ENCODE peak calls at places on chromosome 6, in six cellular contexts. X is kidney tubule cell; M is skeletal muscle cell; R is activated CD8-positive, alpha-beta memory T cell treated with anti-CD3 and anti-CD28 coated beads, Interleukin-2, amount 50 U/mL, for 4 hours; Y is left ventricle myocardium inferior; L is activated naive CD8-positive, alpha-beta T cell treated with anti-CD3 and anti-CD28 coated beads, Interleukin-2, amount 50 U/mL, for 24 hours. Z is an unnamed sample.

GRCh38 chr6:129852257-129852858 is 8.8 kb downstream of the TMEM244 start:
- DNase-seq in Y (no peak), X (peak), L (no peak), M (no peak), R (no peak), Z (no peak)

GRCh38 chr6:33589723-33590530 is 9.9 kb upstream of the BAK1 start:
- DNase-seq in M (peak), Y (no peak), L (peak), R (peak), X (peak), Z (peak)

GRCh38 chr6:26439552-26440125 is 665 bp upstream of the BTN3A3 start:
- DNase-seq in L (no peak), X (no peak), M (no peak), R (no peak), Y (no peak), Z (no peak)

GRCh38 chr6:134851548-134851947 is 98.4 kb downstream of the ALDH8A1 start:
- DNase-seq in Y (no peak), X (no peak), M (no peak), R (no peak), L (no peak), Z (no peak)

GRCh38 chr6:7821426-7821825 is 89.2 kb downstream of the TXNDC5 start:
- DNase-seq in X (no peak), L (no peak), R (no peak), M (no peak), Y (no peak), Z (no peak)

GRCh38 chr6:115360602-115361325 is 699.9 kb downstream of the FRK start:
- DNase-seq in Y (no peak), X (no peak), M (no peak), L (no peak), R (no peak), Z (no peak)

GRCh38 chr6:108896111-108896661 is 48.0 kb downstream of the ARMC2 start:
- DNase-seq in L (no peak), R (no peak), X (peak), Y (no peak), M (peak), Z (peak)

GRCh38 chr6:7697820-7698623 is 27.9 kb upstream of the BMP6 start:
- DNase-seq in X (peak), M (peak), Y (no peak), L (peak), R (no peak), Z (peak)

GRCh38 chr6:28659250-28659566 is 133.5 kb downstream of the GPX5 start:
- DNase-seq in L (no peak), R (no peak), Y (no peak), X (no peak), M (no peak), Z (no peak)

GRCh38 chr6:154512214-154512613 is 1.7 kb upstream of the CNKSR3 start:
- DNase-seq in L (no peak), X (no peak), R (no peak), Y (no peak), M (no peak), Z (no peak)

GRCh38 chr6:45423111-45423900 is 45.6 kb upstream of the SUPT3H start:
- DNase-seq in M (no peak), X (peak), Y (peak), R (peak), L (peak), Z (no peak)

GRCh38 chr6:44000164-44000842 is 126.9 kb downstream of the MRPL14 start:
- DNase-seq in R (no peak), M (no peak), Y (no peak), X (peak), L (peak), Z (no peak)

GRCh38 chr6:29926795-29927427 is 15.4 kb upstream of the HLA-A start:
- DNase-seq in X (peak), R (peak), L (peak), Y (peak), M (no peak), Z (peak)

GRCh38 chr6:163992701-163993100 is 578.2 kb downstream of the QKI start:
- DNase-seq in Y (no peak), M (no peak), R (no peak), X (peak), L (no peak), Z (no peak)

GRCh38 chr6:41367700-41368099 is 32.3 kb downstream of the NCR2 start:
- DNase-seq in Y (peak), R (no peak), M (peak), L (peak), X (peak), Z (peak)

GRCh38 chr6:17907467-17908229 is 79.8 kb downstream of the KIF13A start:
- DNase-seq in L (no peak), M (peak), R (no peak), Y (peak), X (peak), Z (peak)

GRCh38 chr6:140441256-140441655 is 1066.8 kb upstream of the CITED2 start:
- DNase-seq in M (no peak), X (peak), L (no peak), Y (peak), R (no peak), Z (no peak)

GRCh38 chr6:79421001-79421411 is 116.2 kb downstream of the LCA5 start:
- DNase-seq in Y (no peak), M (peak), L (no peak), X (no peak), R (no peak), Z (peak)

GRCh38 chr6:166853371-166854325 is 102.7 kb downstream of the RNASET2 start:
- DNase-seq in X (no peak), Y (no peak), R (no peak), L (no peak), M (no peak), Z (no peak)

Z was measured in fibroblast of the conjunctiva.